ENCODE peak calls at places on chromosome 16, in nine cellular contexts. M, F, V, G, N, W, K, I and R are unnamed samples.

GRCh38 chr16:964696-965395 is 5.9 kb downstream of the LMF1 start:
- DNase-seq in I (no peak), F (peak; percentile 56), K (no peak), M (no peak), G (no peak), V (no peak), W (peak; percentile 73), N (no peak), R (peak; percentile 36)

GRCh38 chr16:23320695-23321094 is 18.6 kb downstream of the SCNN1B start:
- DNase-seq in V (no peak), F (peak; percentile 94), I (peak; percentile 10), W (peak; percentile 70), G (no peak), M (no peak), N (no peak), K (no peak), R (peak; percentile 48)

GRCh38 chr16:82414476-82414875 is 212.3 kb upstream of the CDH13 start:
- DNase-seq in I (no peak), V (no peak), F (no peak), M (no peak), W (no peak), N (no peak), G (no peak), K (no peak), R (no peak)

GRCh38 chr16:21218135-21218534 is 6.8 kb upstream of the ZP2 start:
- DNase-seq in F (no peak), N (no peak), I (no peak), W (no peak), M (no peak), K (no peak), V (no peak), G (no peak), R (no peak)

GRCh38 chr16:48617104-48617503 is 7.1 kb upstream of the N4BP1 start:
- DNase-seq in F (no peak), K (no peak), I (peak; percentile 27), N (no peak), W (no peak), M (no peak), G (no peak), V (no peak), R (no peak)

GRCh38 chr16:15803608-15804007 is 53.2 kb downstream of the MYH11 start:
- DNase-seq in G (no peak), N (no peak), F (no peak), W (no peak), K (peak; percentile 68), M (no peak), V (no peak), I (peak; percentile 87), R (no peak)

GRCh38 chr16:84471966-84472365 is 32.5 kb downstream of the MEAK7 start:
- DNase-seq in W (peak; percentile 67), G (peak; percentile 11), N (no peak), F (peak; percentile 12), K (peak; percentile 14), V (no peak), I (no peak), M (no peak), R (no peak)

GRCh38 chr16:48054881-48055601 is 100.8 kb downstream of the ABCC12 start:
- DNase-seq in V (no peak), I (no peak), W (no peak), G (peak; percentile 47), M (no peak), K (peak; percentile 52), N (peak; percentile 30), F (peak; percentile 36), R (peak; percentile 22)

GRCh38 chr16:3780570-3780969 is 63.2 kb upstream of the TRAP1 start:
- DNase-seq in K (no peak), G (no peak), V (no peak), I (no peak), M (no peak), N (no peak), F (no peak), W (no peak), R (no peak)

GRCh38 chr16:23784811-23785447 is 30.1 kb downstream of the CHP2 start:
- DNase-seq in G (no peak), K (no peak), M (no peak), I (no peak), N (no peak), V (no peak), W (no peak), F (no peak), R (no peak)

GRCh38 chr16:66516808-66517585 is 32.9 kb downstream of the TK2 start:
- DNase-seq in F (peak; percentile 99), V (peak; percentile 98), W (peak; percentile 96), K (peak; percentile 99), M (peak; percentile 94), I (peak; percentile 99), N (peak; percentile 98), G (peak; percentile 97), R (peak; percentile 97)

GRCh38 chr16:14401839-14402115 is 228.3 kb downstream of the PARN start:
- DNase-seq in N (no peak), F (no peak), I (no peak), V (no peak), K (peak; percentile 63), W (no peak), M (no peak), G (no peak), R (no peak)

GRCh38 chr16:88305176-88305575 is 77.6 kb upstream of the ZNF469 start:
- DNase-seq in I (no peak), G (no peak), N (no peak), F (no peak), W (no peak), M (no peak), V (no peak), K (no peak), R (no peak)

GRCh38 chr16:88306411-88306810 is 76.3 kb upstream of the ZNF469 start:
- DNase-seq in N (no peak), V (no peak), W (no peak), K (no peak), G (no peak), M (no peak), F (no peak), I (no peak), R (no peak)

GRCh38 chr16:88303405-88303804 is 79.4 kb upstream of the ZNF469 start:
- DNase-seq in K (no peak), N (no peak), W (no peak), I (no peak), V (no peak), M (no peak), G (no peak), F (no peak), R (no peak)

GRCh38 chr16:88302666-88303065 is 80.1 kb upstream of the ZNF469 start:
- DNase-seq in F (no peak), W (no peak), K (no peak), V (no peak), N (no peak), G (no peak), M (no peak), I (no peak), R (no peak)

GRCh38 chr16:88303890-88304819 is 78.6 kb upstream of the ZNF469 start:
- DNase-seq in V (no peak), G (no peak), K (peak; percentile 59), I (peak; percentile 78), W (no peak), F (no peak), M (no peak), N (peak; percentile 38), R (no peak)
- TF ChIP-seq EP300 in V (no peak), G (no peak), K (no peak), I (no peak), W (no peak), F (no peak), M (no peak), N (no peak), R (no peak)

GRCh38 chr16:79334127-79334526 is 266.4 kb downstream of the MAF start:
- DNase-seq in N (peak; percentile 4), V (no peak), W (no peak), K (no peak), M (no peak), I (no peak), F (no peak), G (no peak), R (peak; percentile 20)
- TF ChIP-seq CTCF in N (peak; percentile 10), V (peak; percentile 44), W (no peak), K (no peak), M (no peak), I (no peak), F (peak; percentile 12), G (no peak), R (no peak)

GRCh38 chr16:17360810-17361209 is 110.0 kb downstream of the XYLT1 start:
- DNase-seq in N (no peak), V (no peak), W (no peak), I (no peak), G (no peak), M (no peak), K (no peak), F (peak; percentile 65), R (no peak)

GRCh38 chr16:17358846-17359245 is 111.9 kb downstream of the XYLT1 start:
- DNase-seq in K (no peak), G (no peak), W (no peak), I (no peak), N (no peak), M (no peak), F (no peak), V (no peak), R (no peak)

GRCh38 chr16:17358350-17358749 is 112.4 kb downstream of the XYLT1 start:
- DNase-seq in M (no peak), F (no peak), G (no peak), V (no peak), N (no peak), W (no peak), I (no peak), K (peak; percentile 23), R (no peak)

GRCh38 chr16:17357302-17358062 is 113.3 kb downstream of the XYLT1 start:
- DNase-seq in K (peak; percentile 14), V (no peak), I (no peak), N (no peak), W (no peak), M (no peak), F (no peak), G (no peak), R (no peak)

DNA sequence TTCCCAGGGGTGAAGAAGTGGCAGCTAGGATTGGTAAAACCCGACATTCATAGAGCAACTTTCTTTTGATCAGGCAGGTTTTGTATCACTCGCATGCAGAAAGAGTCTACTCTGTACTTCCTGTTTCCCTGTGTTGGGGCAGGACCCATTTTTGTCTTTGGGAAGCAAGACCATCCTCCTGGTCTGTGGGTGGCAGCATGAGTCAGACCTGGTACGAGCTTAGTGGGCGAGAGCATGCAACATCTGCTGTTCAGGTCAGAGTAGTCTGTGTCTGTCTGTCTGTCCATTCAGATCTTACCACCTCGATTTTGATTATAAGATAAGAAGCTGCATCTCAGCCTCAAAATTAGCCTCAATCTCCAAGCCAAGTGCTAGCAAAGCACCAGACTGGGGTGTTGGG is 111.0 kb downstream of the XYLT1 start:
- DNase-seq in V (no peak), K (no peak), G (no peak), F (peak; percentile 64), W (no peak), M (no peak), N (no peak), I (no peak), R (no peak)
- TF ChIP-seq EP300 in V (no peak), K (no peak), G (no peak), F (no peak), W (no peak), M (no peak), N (no peak), I (no peak), R (no peak)

DNA sequence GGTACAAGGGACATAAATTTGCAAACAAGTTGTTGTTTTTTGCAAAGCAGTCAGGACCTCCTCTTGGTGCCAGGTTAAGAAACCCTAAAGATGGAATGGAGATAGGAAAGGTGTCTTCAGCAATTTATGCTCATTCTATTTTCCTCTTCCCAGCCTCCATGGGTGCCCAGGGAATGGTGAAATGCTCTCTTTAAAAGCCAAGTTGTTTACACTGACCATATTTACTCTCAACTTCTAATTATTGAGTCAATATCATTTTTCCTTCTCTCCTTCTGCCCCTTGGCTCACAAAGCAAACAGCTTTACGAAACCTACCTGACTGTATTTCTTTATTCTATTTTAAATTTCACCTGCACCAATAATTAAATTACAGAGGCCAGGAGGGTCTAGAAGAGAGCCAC is 138.5 kb upstream of the IRX3 start:
- DNase-seq in N (no peak), G (no peak), W (no peak), M (no peak), K (no peak), I (no peak), F (no peak), V (no peak), R (no peak)
- TF ChIP-seq CTCF in N (no peak), G (no peak), W (no peak), M (no peak), K (no peak), I (no peak), F (no peak), V (no peak), R (no peak)